ENCODE peak calls at places on chromosomes 7 and 10, in four cellular contexts. S, I, O and V are unnamed samples.
A peak's percentile ranks its signal among the peaks of the same experiment; 100 is the strongest.

GRCh38 chr10:76456190-76456589 is 1024.8 kb downstream of the LRMDA start:
- DNase-seq in O (peak; percentile 46), S (peak; percentile 64), I (peak; percentile 82), V (no peak)

GRCh38 chr7:112205348-112206237 is 606 bp downstream of the DOCK4 start:
- DNase-seq in S (peak; percentile 57), O (peak; percentile 64), I (peak; percentile 73), V (peak; percentile 87)

GRCh38 chr7:148535227-148535626 is 55.3 kb upstream of the C7orf33 start:
- DNase-seq in I (peak; percentile 17), S (peak; percentile 59), O (no peak), V (no peak)

GRCh38 chr7:25456467-25457171 is 228.3 kb upstream of the NPVF start:
- DNase-seq in S (peak; percentile 72), O (no peak), I (no peak), V (no peak)

GRCh38 chr10:6204341-6205191 is 1.8 kb downstream of the PFKFB3 start:
- DNase-seq in I (peak; percentile 78), O (peak; percentile 86), S (peak; percentile 70), V (no peak)

GRCh38 chr10:126917975-126918908 is 13.0 kb downstream of the DOCK1 start:
- DNase-seq in O (no peak), S (no peak), I (no peak), V (no peak)

GRCh38 chr7:40474790-40475680 is 340.2 kb downstream of the SUGCT start:
- DNase-seq in I (no peak), O (no peak), S (no peak), V (no peak)

GRCh38 chr10:75904499-75905283 is 473.3 kb downstream of the LRMDA start:
- DNase-seq in O (no peak), S (no peak), I (no peak), V (no peak)

GRCh38 chr7:112462236-112462635 is 12.0 kb downstream of the IFRD1 start:
- DNase-seq in O (peak; percentile 55), S (peak; percentile 36), I (peak; percentile 99), V (no peak)

GRCh38 chr10:5545011-5545410 is 20.2 kb downstream of the CALML3 start:
- DNase-seq in O (no peak), S (peak; percentile 9), I (no peak), V (no peak)

GRCh38 chr7:70376561-70377031 is 755.3 kb upstream of the GALNT17 start:
- DNase-seq in S (no peak), I (no peak), O (no peak), V (no peak)

GRCh38 chr7:105935250-105935649 is 27.8 kb upstream of the CDHR3 start:
- DNase-seq in S (no peak), O (no peak), I (no peak), V (no peak)

GRCh38 chr10:89535185-89536012 is at the start of gene SLC16A12:
- DNase-seq in S (no peak), O (peak; percentile 23), I (peak; percentile 21), V (peak; percentile 86)

GRCh38 chr10:69571618-69572158 is 1.5 kb downstream of the NEUROG3 start:
- DNase-seq in S (no peak), I (no peak), O (no peak), V (no peak)

GRCh38 chr7:140672382-140673062 is at the start of gene ADCK2:
- DNase-seq in I (no peak), O (no peak), S (peak; percentile 47), V (no peak)

DNA sequence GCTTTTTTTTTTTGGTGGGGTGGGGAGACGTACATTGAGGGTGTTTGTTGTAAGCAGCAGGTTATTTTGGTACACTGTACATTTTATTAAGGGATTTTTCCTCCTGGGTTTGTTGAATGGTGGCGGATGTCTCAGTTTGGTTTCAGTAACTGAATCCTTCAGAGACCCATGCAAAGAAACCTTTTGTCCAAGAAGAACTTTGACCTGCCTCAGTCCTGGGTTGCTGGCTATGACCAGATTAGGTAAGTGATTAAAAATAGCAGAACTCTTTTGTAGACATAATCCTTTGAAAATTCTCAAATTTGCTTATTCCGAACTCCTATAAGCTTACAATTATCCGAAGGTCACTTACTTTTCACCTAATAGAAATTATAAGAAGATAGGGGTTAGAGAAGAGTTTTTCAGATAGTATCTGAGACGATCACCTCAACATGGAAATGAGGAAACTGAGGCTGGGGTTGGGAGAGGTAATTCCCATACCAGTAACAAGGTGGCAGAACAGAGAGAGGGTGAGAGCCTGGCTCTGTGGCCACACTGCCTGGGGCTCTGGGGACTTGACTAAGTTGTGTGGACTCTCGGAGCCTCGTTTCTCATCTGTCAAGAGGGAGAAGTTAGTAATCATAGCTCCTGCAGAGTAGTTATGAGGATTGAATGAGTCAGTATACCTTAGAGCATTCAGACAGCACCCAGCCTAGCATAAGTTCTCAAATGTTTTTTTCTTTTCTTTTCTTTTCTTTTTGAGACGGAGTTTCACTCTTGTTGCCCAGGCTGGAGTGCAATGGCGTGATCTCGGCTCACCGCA is 87.4 kb downstream of the CCNY start:
- DNase-seq in O (peak; percentile 79), S (peak; percentile 24), I (peak; percentile 37), V (no peak)
- TF ChIP-seq CTCF in O (peak; percentile 15), S (no peak), I (no peak), V (no peak)

DNA sequence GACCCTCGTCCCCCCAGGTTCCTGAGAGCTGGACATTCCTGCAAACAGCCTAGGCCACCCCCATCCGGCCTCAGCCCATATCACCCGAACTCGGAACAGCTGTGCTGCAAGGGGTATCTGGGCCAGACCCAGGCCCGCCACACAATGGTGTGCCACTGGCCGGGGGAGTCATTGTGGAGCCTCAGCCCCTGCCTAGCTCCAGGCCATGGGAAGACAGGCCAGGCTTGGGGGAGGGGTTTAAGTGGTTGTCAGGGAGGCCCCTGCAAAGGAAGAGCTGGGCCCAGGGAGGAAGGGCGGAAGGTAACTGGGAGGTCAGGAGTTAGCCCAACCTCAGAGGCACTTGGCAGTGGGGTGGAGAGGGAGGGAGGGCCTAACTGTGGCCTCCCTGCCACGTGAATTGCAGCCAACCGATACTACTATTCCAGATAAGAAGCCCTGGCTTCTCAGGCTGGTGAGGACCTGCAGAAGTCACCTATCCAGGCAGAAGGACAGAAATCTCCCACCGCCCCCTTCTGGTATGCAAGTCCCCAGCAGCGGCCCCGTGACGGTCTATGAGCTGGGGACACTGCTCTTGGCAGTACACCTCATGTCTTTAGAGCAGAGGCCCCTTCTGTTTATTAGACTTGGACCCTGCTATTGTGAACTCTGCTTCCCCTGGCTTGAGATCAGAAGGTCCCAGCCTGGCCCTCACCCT is 26.8 kb downstream of the VSIR start:
- DNase-seq in O (no peak), S (peak; percentile 49), I (no peak), V (no peak)
- TF ChIP-seq CTCF in O (no peak), S (no peak), I (no peak), V (no peak)

GRCh38 chr7:123352226-123352550 is 152.4 kb upstream of the SLC13A1 start:
- DNase-seq in I (no peak), O (no peak), S (no peak), V (no peak)

GRCh38 chr7:123351027-123351426 is 151.3 kb upstream of the SLC13A1 start:
- DNase-seq in S (no peak), O (no peak), I (no peak), V (no peak)

GRCh38 chr7:123352957-123353356 is 153.2 kb upstream of the SLC13A1 start:
- DNase-seq in O (no peak), I (peak; percentile 49), S (no peak), V (no peak)

GRCh38 chr7:123351506-123352225 is 151.9 kb upstream of the SLC13A1 start:
- DNase-seq in O (peak; percentile 4), S (no peak), I (peak; percentile 11), V (no peak)

DNA sequence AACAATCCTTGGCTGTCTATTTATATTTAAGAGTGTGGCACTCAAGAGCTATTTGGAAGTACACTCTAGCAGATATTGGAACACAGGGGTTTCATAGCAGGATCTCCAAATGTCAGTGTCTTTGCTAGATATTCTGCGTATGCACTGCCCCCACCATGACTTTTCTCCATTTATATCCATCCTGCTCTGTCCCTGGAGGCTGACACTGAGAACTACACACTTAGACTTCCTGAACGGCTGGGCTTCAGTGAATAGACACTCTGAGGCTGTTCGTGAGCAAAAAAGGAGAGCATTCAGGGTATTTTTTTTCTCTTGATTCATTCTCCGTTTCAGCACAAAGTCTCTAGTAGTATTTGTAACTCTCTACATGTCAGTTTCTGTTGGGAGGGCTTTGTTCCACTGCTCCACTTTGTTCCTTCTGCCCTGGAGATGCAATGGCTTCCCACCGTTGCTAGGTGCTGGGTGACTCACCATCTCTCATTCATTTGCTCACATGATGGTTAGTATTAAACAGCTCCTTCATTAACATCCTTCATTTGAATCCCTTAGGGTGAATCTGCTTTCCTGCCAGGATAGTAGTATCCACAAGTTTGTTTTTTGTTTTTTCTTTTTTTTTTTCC is 155.9 kb upstream of the SLC13A1 start:
- DNase-seq in O (peak; percentile 45), I (peak; percentile 18), S (no peak), V (no peak)
- TF ChIP-seq CTCF in O (peak; percentile 36), I (peak; percentile 16), S (no peak), V (peak; percentile 8)

GRCh38 chr10:71062156-71062555 is 150.2 kb upstream of the UNC5B start:
- DNase-seq in I (no peak), O (no peak), S (no peak), V (no peak)

GRCh38 chr10:71066600-71066999 is 145.8 kb upstream of the UNC5B start:
- DNase-seq in O (no peak), I (no peak), S (no peak), V (no peak)

GRCh38 chr10:71063431-71063830 is 148.9 kb upstream of the UNC5B start:
- DNase-seq in I (no peak), S (no peak), O (no peak), V (no peak)

GRCh38 chr10:71065659-71066058 is 146.7 kb upstream of the UNC5B start:
- DNase-seq in S (no peak), O (no peak), I (no peak), V (no peak)

GRCh38 chr10:71064413-71065118 is 147.8 kb upstream of the UNC5B start:
- DNase-seq in I (no peak), O (no peak), S (no peak), V (no peak)
- TF ChIP-seq CTCF in I (no peak), O (peak; percentile 5), S (no peak), V (no peak)

GRCh38 chr7:101129603-101130117 is 2.8 kb downstream of the SERPINE1 start:
- DNase-seq in O (no peak), I (peak; percentile 65), S (no peak), V (no peak)

GRCh38 chr7:101137651-101138148 is 10.8 kb downstream of the SERPINE1 start:
- DNase-seq in I (peak; percentile 67), O (no peak), S (no peak), V (no peak)

GRCh38 chr7:101138149-101138870 is 11.4 kb downstream of the SERPINE1 start:
- DNase-seq in I (peak; percentile 97), O (peak; percentile 97), S (peak; percentile 96), V (peak; percentile 92)

GRCh38 chr7:101133621-101134398 is 6.9 kb downstream of the SERPINE1 start:
- DNase-seq in I (peak; percentile 70), O (peak; percentile 56), S (no peak), V (no peak)

DNA sequence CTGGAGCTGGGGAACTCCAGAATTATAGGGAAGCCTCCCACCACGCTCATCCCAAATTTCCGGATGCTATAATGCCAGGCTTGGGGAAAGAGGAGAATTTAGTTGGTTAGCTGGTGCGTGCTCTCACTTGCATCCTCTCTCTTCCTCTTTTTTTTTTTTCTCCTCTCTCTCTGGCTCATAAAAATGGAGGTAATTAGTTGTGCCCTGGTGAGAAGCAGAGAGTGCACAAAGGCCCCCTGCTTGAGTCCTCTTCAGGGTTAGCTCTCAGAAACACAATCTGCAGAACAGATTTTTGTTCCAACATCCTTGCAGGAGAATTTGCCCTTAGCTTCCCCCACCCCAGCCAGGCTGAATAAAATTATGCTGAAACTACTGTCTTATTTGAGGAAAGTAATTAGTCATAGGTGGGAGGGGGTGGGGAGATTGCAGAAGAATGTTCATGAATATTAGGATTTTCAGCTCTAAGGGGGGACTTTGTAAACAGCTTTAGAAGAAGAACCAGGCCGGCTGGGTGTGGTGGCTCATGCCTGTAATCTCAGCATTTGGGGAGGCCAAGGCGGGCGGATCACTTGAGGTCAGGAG is 7.6 kb downstream of the SERPINE1 start:
- DNase-seq in S (no peak), O (peak; percentile 63), I (peak; percentile 65), V (no peak)
- TF ChIP-seq CTCF in S (no peak), O (no peak), I (no peak), V (no peak)